ENCODE peak calls at places on chromosomes 11 and 22, in six cellular contexts. N is T-helper 1 cell, I is cardiac septum, K is aorta, Q is cardiac muscle cell, X is NCI-H1092 treated with DMSO at 0.1 percent for 48 hours. O is an unnamed sample.

GRCh38 chr11:1570896-1571759 is 943 bp downstream of the DUSP8 start:
- DNase-seq in N (no peak), I (no peak), K (peak; percentile 58), Q (no peak), X (no peak), O (peak; percentile 66)

GRCh38 chr11:35116762-35117588 is 22.0 kb upstream of the CD44 start:
- DNase-seq in N (no peak), I (peak; percentile 76), K (peak; percentile 64), Q (peak; percentile 50), X (no peak), O (no peak)

GRCh38 chr11:122512688-122513087 is 142.8 kb upstream of the UBASH3B start:
- DNase-seq in N (no peak), I (no peak), K (no peak), Q (no peak), X (no peak), O (no peak)

GRCh38 chr22:11628651-11629511 is 3899.1 kb upstream of the OR11H1 start:
- DNase-seq in N (no peak), I (no peak), K (no peak), Q (no peak), X (no peak), O (no peak)

GRCh38 chr11:118194835-118195627 is 18.6 kb upstream of the SCN2B start:
- DNase-seq in N (no peak), I (peak; percentile 90), K (peak; percentile 77), Q (peak; percentile 84), X (peak; percentile 9), O (peak; percentile 80)

GRCh38 chr22:49636649-49637048 is 191.0 kb downstream of the BRD1 start:
- DNase-seq in N (no peak), I (no peak), K (no peak), Q (no peak), X (no peak), O (no peak)

GRCh38 chr11:78190871-78191538 is 2.3 kb downstream of the USP35 start:
- DNase-seq in N (no peak), I (peak; percentile 57), K (no peak), Q (no peak), X (no peak), O (no peak)

GRCh38 chr11:69559181-69559580 is 77.7 kb downstream of the LINC01488 start:
- DNase-seq in N (no peak), I (no peak), K (no peak), Q (no peak), X (no peak), O (no peak)

GRCh38 chr22:33917744-33918406 is 2.4 kb downstream of the LARGE1 start:
- DNase-seq in N (no peak), I (no peak), K (no peak), Q (no peak), X (no peak), O (no peak)

GRCh38 chr22:24181088-24181995 is at the start of gene SUSD2:
- DNase-seq in N (no peak), I (no peak), K (no peak), Q (no peak), X (no peak), O (no peak)

GRCh38 chr11:7143908-7144307 is 55.1 kb downstream of the RBMXL2 start:
- DNase-seq in N (peak; percentile 18), I (no peak), K (no peak), Q (peak; percentile 17), X (peak; percentile 9), O (no peak)

GRCh38 chr11:1472180-1473005 is 14.2 kb downstream of the MOB2 start:
- DNase-seq in N (no peak), I (no peak), K (peak; percentile 41), Q (no peak), X (no peak), O (no peak)

GRCh38 chr11:16883179-16883578 is 131.0 kb downstream of the PLEKHA7 start:
- DNase-seq in N (no peak), I (no peak), K (no peak), Q (no peak), X (no peak), O (no peak)

GRCh38 chr11:15006139-15006759 is 34.1 kb upstream of the CALCA start:
- DNase-seq in N (peak; percentile 48), I (no peak), K (no peak), Q (peak; percentile 64), X (peak; percentile 73), O (peak; percentile 51)

GRCh38 chr22:44971651-44972362 is 38.0 kb downstream of the PHF21B start:
- DNase-seq in N (no peak), I (no peak), K (no peak), Q (no peak), X (no peak), O (no peak)

GRCh38 chr11:72781063-72781312 is 12.9 kb downstream of the STARD10 start:
- DNase-seq in N (no peak), I (no peak), K (no peak), Q (no peak), X (no peak), O (peak; percentile 28)

GRCh38 chr11:97683733-97684132 is 1293.9 kb downstream of the JRKL start:
- DNase-seq in N (no peak), I (no peak), K (no peak), Q (peak; percentile 10), X (no peak), O (no peak)

GRCh38 chr11:86171627-86172026 is 72.9 kb upstream of the EED start:
- DNase-seq in N (no peak), I (no peak), K (no peak), Q (no peak), X (no peak), O (no peak)

GRCh38 chr11:78214331-78215194 is 25.8 kb downstream of the USP35 start:
- DNase-seq in N (no peak), I (peak; percentile 39), K (no peak), Q (no peak), X (no peak), O (no peak)

GRCh38 chr11:10498022-10498400 is 42.9 kb downstream of the AMPD3 start:
- DNase-seq in N (no peak), I (no peak), K (no peak), Q (no peak), X (no peak), O (no peak)

GRCh38 chr11:43833657-43834073 is 47.0 kb upstream of the ALKBH3 start:
- DNase-seq in N (no peak), I (no peak), K (no peak), Q (peak; percentile 75), X (no peak), O (peak; percentile 55)

GRCh38 chr11:64787526-64788320 is 9.4 kb upstream of the SF1 start:
- DNase-seq in N (peak; percentile 48), I (peak; percentile 79), K (peak; percentile 70), Q (peak; percentile 65), X (no peak), O (no peak)

GRCh38 chr22:38656256-38657148 is at the start of the genes CBY1 and FAM227A:
- DNase-seq in N (peak; percentile 80), I (peak; percentile 94), K (peak; percentile 93), Q (peak; percentile 91), X (peak; percentile 92), O (peak; percentile 95)

GRCh38 chr11:65652511-65653228 is 10.0 kb downstream of the RELA start:
- DNase-seq in N (peak; percentile 96), I (peak; percentile 99), K (peak; percentile 97), Q (peak; percentile 97), X (peak; percentile 94), O (peak; percentile 90)

GRCh38 chr11:3043315-3043871 is 13.8 kb downstream of the CARS1 start:
- DNase-seq in N (no peak), I (peak; percentile 83), K (peak; percentile 93), Q (peak; percentile 53), X (no peak), O (no peak)

GRCh38 chr11:132586801-132587200 is 945.5 kb downstream of the OPCML start:
- DNase-seq in N (no peak), I (no peak), K (no peak), Q (peak; percentile 23), X (no peak), O (peak; percentile 20)

GRCh38 chr22:30235687-30236170 is 10.8 kb downstream of the LIF start:
- DNase-seq in N (no peak), I (no peak), K (no peak), Q (peak; percentile 90), X (no peak), O (no peak)

GRCh38 chr11:126391286-126391954 is 35.9 kb downstream of the ST3GAL4 start:
- DNase-seq in N (no peak), I (no peak), K (no peak), Q (no peak), X (no peak), O (no peak)

GRCh38 chr11:125201525-125202121 is 37.1 kb downstream of the PKNOX2 start:
- DNase-seq in N (no peak), I (peak; percentile 73), K (no peak), Q (peak; percentile 46), X (no peak), O (no peak)

GRCh38 chr11:10637629-10638028 is 55.9 kb downstream of the IRAG1 start:
- DNase-seq in N (no peak), I (no peak), K (no peak), Q (no peak), X (peak; percentile 15), O (no peak)

GRCh38 chr11:11416917-11417316 is 63.9 kb upstream of the CSNK2A3 start:
- DNase-seq in N (no peak), I (no peak), K (no peak), Q (peak; percentile 72), X (no peak), O (no peak)

GRCh38 chr11:111941963-111942362 is 4.8 kb downstream of the DIXDC1 start:
- DNase-seq in N (no peak), I (no peak), K (no peak), Q (no peak), X (peak; percentile 18), O (no peak)

GRCh38 chr11:93392862-93393261 is 62.3 kb downstream of the DEUP1 start:
- DNase-seq in N (no peak), I (no peak), K (no peak), Q (peak; percentile 3), X (no peak), O (no peak)

GRCh38 chr22:47213571-47214230 is 451.3 kb downstream of the TBC1D22A start:
- DNase-seq in N (peak; percentile 35), I (no peak), K (no peak), Q (peak; percentile 16), X (no peak), O (no peak)

GRCh38 chr11:86775342-86775741 is 25.0 kb upstream of the PRSS23 start:
- DNase-seq in N (no peak), I (no peak), K (no peak), Q (no peak), X (no peak), O (no peak)

GRCh38 chr11:90189011-90189410 is 33.8 kb downstream of the CHORDC1 start:
- DNase-seq in N (no peak), I (no peak), K (no peak), Q (no peak), X (no peak), O (no peak)

GRCh38 chr11:60739114-60739513 is 14.6 kb downstream of the MS4A18 start:
- DNase-seq in N (no peak), I (no peak), K (no peak), Q (no peak), X (no peak), O (no peak)

GRCh38 chr22:42284230-42284591 is 13.8 kb upstream of the TCF20 start:
- DNase-seq in N (no peak), I (no peak), K (no peak), Q (no peak), X (no peak), O (no peak)

GRCh38 chr11:111598546-111598945 is 3.7 kb upstream of the SIK2 start:
- DNase-seq in N (no peak), I (no peak), K (no peak), Q (peak; percentile 74), X (no peak), O (no peak)

GRCh38 chr11:776459-777287 is 614 bp downstream of the GATD1 start:
- DNase-seq in N (no peak), I (no peak), K (peak; percentile 58), Q (peak; percentile 39), X (peak; percentile 64), O (no peak)